ENCODE peak calls at places on chromosomes 13 and 19, in nine cellular contexts. One of them, this sample, is unnamed.

GRCh38 chr19:18784786-18785120 is 6.4 kb downstream of the COMP start:
- DNase-seq in thyroid gland: no peak
- DNase-seq in IMR-90: no peak
- DNase-seq in uterus: no peak
- DNase-seq in kidney: no peak
- DNase-seq in H9: no peak
- DNase-seq in upper lobe of left lung: no peak
- DNase-seq in left lung: no peak
- DNase-seq in pancreas: no peak
- DNase-seq in this sample: no peak

GRCh38 chr19:36032251-36033104 is at the start of gene CLIP3:
- DNase-seq in thyroid gland: no peak
- DNase-seq in IMR-90: peak; percentile 62
- DNase-seq in uterus: peak; percentile 81
- DNase-seq in kidney: peak; percentile 88
- DNase-seq in H9: peak; percentile 83
- DNase-seq in upper lobe of left lung: no peak
- DNase-seq in left lung: no peak
- DNase-seq in pancreas: no peak
- DNase-seq in this sample: peak; percentile 85

GRCh38 chr13:46629811-46630413 is 76.9 kb downstream of the LRCH1 start:
- DNase-seq in thyroid gland: no peak
- DNase-seq in IMR-90: no peak
- DNase-seq in uterus: no peak
- DNase-seq in kidney: no peak
- DNase-seq in H9: no peak
- DNase-seq in upper lobe of left lung: no peak
- DNase-seq in left lung: no peak
- DNase-seq in pancreas: no peak
- DNase-seq in this sample: no peak

GRCh38 chr13:35733832-35734231 is 257.3 kb upstream of the MAB21L1 start:
- DNase-seq in thyroid gland: no peak
- DNase-seq in IMR-90: no peak
- DNase-seq in uterus: no peak
- DNase-seq in kidney: no peak
- DNase-seq in H9: no peak
- DNase-seq in upper lobe of left lung: no peak
- DNase-seq in left lung: no peak
- DNase-seq in pancreas: no peak
- DNase-seq in this sample: no peak

GRCh38 chr19:5025027-5025426 is 56.1 kb downstream of the KDM4B start:
- DNase-seq in thyroid gland: no peak
- DNase-seq in IMR-90: no peak
- DNase-seq in uterus: no peak
- DNase-seq in kidney: no peak
- DNase-seq in H9: no peak
- DNase-seq in upper lobe of left lung: no peak
- DNase-seq in left lung: no peak
- DNase-seq in pancreas: no peak
- DNase-seq in this sample: no peak

GRCh38 chr13:30690282-30691188 is 44.8 kb upstream of the ALOX5AP start:
- DNase-seq in thyroid gland: peak; percentile 44
- DNase-seq in IMR-90: peak; percentile 99
- DNase-seq in uterus: peak; percentile 83
- DNase-seq in kidney: peak; percentile 83
- DNase-seq in H9: no peak
- DNase-seq in upper lobe of left lung: peak; percentile 76
- DNase-seq in left lung: peak; percentile 84
- DNase-seq in pancreas: no peak
- DNase-seq in this sample: peak; percentile 33

GRCh38 chr13:61795580-61795979 is 379.9 kb upstream of the PCDH20 start:
- DNase-seq in thyroid gland: no peak
- DNase-seq in IMR-90: no peak
- DNase-seq in uterus: no peak
- DNase-seq in kidney: no peak
- DNase-seq in H9: no peak
- DNase-seq in upper lobe of left lung: no peak
- DNase-seq in left lung: no peak
- DNase-seq in pancreas: no peak
- DNase-seq in this sample: no peak

GRCh38 chr13:31045621-31046081 is 113.2 kb downstream of the TEX26 start:
- DNase-seq in thyroid gland: peak; percentile 57
- DNase-seq in IMR-90: peak; percentile 97
- DNase-seq in uterus: peak; percentile 62
- DNase-seq in kidney: peak; percentile 92
- DNase-seq in H9: no peak
- DNase-seq in upper lobe of left lung: peak; percentile 92
- DNase-seq in left lung: peak; percentile 88
- DNase-seq in pancreas: no peak
- DNase-seq in this sample: peak; percentile 62

GRCh38 chr13:19155321-19155861 is 26.2 kb downstream of the TUBA3C start:
- DNase-seq in thyroid gland: no peak
- DNase-seq in IMR-90: no peak
- DNase-seq in uterus: no peak
- DNase-seq in kidney: no peak
- DNase-seq in H9: no peak
- DNase-seq in upper lobe of left lung: no peak
- DNase-seq in left lung: no peak
- DNase-seq in pancreas: no peak
- DNase-seq in this sample: no peak

GRCh38 chr19:1566392-1567115 is 1.6 kb downstream of the MEX3D start:
- DNase-seq in thyroid gland: peak; percentile 81
- DNase-seq in IMR-90: peak; percentile 77
- DNase-seq in uterus: peak; percentile 78
- DNase-seq in kidney: peak; percentile 89
- DNase-seq in H9: peak; percentile 90
- DNase-seq in upper lobe of left lung: peak; percentile 77
- DNase-seq in left lung: peak; percentile 84
- DNase-seq in pancreas: peak; percentile 65
- DNase-seq in this sample: peak; percentile 85

GRCh38 chr13:95956589-95957148 is 96.5 kb downstream of the UGGT2 start:
- DNase-seq in thyroid gland: no peak
- DNase-seq in IMR-90: no peak
- DNase-seq in uterus: no peak
- DNase-seq in kidney: no peak
- DNase-seq in H9: no peak
- DNase-seq in upper lobe of left lung: no peak
- DNase-seq in left lung: no peak
- DNase-seq in pancreas: no peak
- DNase-seq in this sample: no peak

GRCh38 chr13:97627566-97627965 is 193.6 kb downstream of the RAP2A start:
- DNase-seq in thyroid gland: peak; percentile 76
- DNase-seq in IMR-90: peak; percentile 95
- DNase-seq in uterus: peak; percentile 19
- DNase-seq in kidney: peak; percentile 77
- DNase-seq in H9: peak; percentile 66
- DNase-seq in upper lobe of left lung: no peak
- DNase-seq in left lung: no peak
- DNase-seq in pancreas: no peak
- DNase-seq in this sample: peak; percentile 21

GRCh38 chr19:6577410-6578125 is 13.4 kb downstream of the CD70 start:
- DNase-seq in thyroid gland: no peak
- DNase-seq in IMR-90: no peak
- DNase-seq in uterus: no peak
- DNase-seq in kidney: no peak
- DNase-seq in H9: peak; percentile 48
- DNase-seq in upper lobe of left lung: no peak
- DNase-seq in left lung: no peak
- DNase-seq in pancreas: no peak
- DNase-seq in this sample: no peak

GRCh38 chr13:29802621-29803020 is 47.8 kb downstream of the UBL3 start:
- DNase-seq in thyroid gland: no peak
- DNase-seq in IMR-90: peak; percentile 32
- DNase-seq in uterus: no peak
- DNase-seq in kidney: no peak
- DNase-seq in H9: no peak
- DNase-seq in upper lobe of left lung: no peak
- DNase-seq in left lung: no peak
- DNase-seq in pancreas: no peak
- DNase-seq in this sample: no peak

GRCh38 chr19:34131100-34131499 is 41.2 kb upstream of the LSM14A start:
- DNase-seq in thyroid gland: no peak
- DNase-seq in IMR-90: peak; percentile 8
- DNase-seq in uterus: no peak
- DNase-seq in kidney: no peak
- DNase-seq in H9: no peak
- DNase-seq in upper lobe of left lung: no peak
- DNase-seq in left lung: no peak
- DNase-seq in pancreas: no peak
- DNase-seq in this sample: no peak

GRCh38 chr13:19927117-19927734 is 31.3 kb upstream of the ZMYM2 start:
- DNase-seq in thyroid gland: no peak
- DNase-seq in IMR-90: peak; percentile 31
- DNase-seq in uterus: no peak
- DNase-seq in kidney: no peak
- DNase-seq in H9: no peak
- DNase-seq in upper lobe of left lung: no peak
- DNase-seq in left lung: no peak
- DNase-seq in pancreas: no peak
- DNase-seq in this sample: no peak

GRCh38 chr19:23070353-23070781 is 46.5 kb upstream of the ZNF730 start:
- DNase-seq in thyroid gland: no peak
- DNase-seq in IMR-90: peak; percentile 15
- DNase-seq in uterus: peak; percentile 26
- DNase-seq in kidney: no peak
- DNase-seq in H9: peak; percentile 43
- DNase-seq in upper lobe of left lung: peak; percentile 22
- DNase-seq in left lung: no peak
- DNase-seq in pancreas: peak; percentile 19
- DNase-seq in this sample: peak; percentile 60
- TF ChIP-seq CTCF in thyroid gland: no peak
- TF ChIP-seq CTCF in IMR-90: peak; percentile 35
- TF ChIP-seq CTCF in uterus: peak; percentile 46
- TF ChIP-seq CTCF in kidney: no peak
- TF ChIP-seq CTCF in H9: peak; percentile 38
- TF ChIP-seq CTCF in upper lobe of left lung: no peak
- TF ChIP-seq CTCF in left lung: peak; percentile 14
- TF ChIP-seq CTCF in pancreas: no peak
- TF ChIP-seq CTCF in this sample: peak; percentile 21

DNA sequence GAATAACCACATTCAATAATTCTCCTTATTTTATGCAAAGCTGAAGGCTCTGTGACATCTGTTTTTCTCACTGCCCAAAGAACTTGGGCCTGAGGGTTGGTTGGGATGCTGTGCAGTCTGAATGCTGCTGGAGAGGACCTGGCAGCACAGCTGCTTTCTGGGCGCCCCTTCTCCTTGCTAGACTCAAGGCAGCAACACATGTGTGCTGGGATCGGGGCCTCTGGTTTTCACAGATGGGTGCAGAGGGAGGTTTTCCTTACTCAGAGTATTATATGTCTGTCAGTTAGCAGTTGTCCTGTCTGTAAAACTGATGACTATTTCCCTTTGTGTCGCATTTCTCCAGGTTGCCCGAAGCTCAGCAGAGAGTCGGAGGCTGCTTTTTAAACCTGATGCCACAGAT is 53.2 kb upstream of the TEX29 start:
- DNase-seq in thyroid gland: no peak
- DNase-seq in IMR-90: no peak
- DNase-seq in uterus: no peak
- DNase-seq in kidney: no peak
- DNase-seq in H9: no peak
- DNase-seq in upper lobe of left lung: no peak
- DNase-seq in left lung: no peak
- DNase-seq in pancreas: no peak
- DNase-seq in this sample: no peak
- H3K4me1 ChIP-seq in thyroid gland: no peaks in the 10 kb centered on the region
- H3K4me1 ChIP-seq in IMR-90: peaks cover 22% of the 10 kb centered on the region
- H3K4me1 ChIP-seq in uterus: no peaks in the 10 kb centered on the region
- H3K4me1 ChIP-seq in kidney: no peaks in the 10 kb centered on the region
- H3K4me1 ChIP-seq in H9: no peaks in the 10 kb centered on the region
- H3K4me1 ChIP-seq in upper lobe of left lung: no peaks in the 10 kb centered on the region
- H3K4me1 ChIP-seq in left lung: no peaks in the 10 kb centered on the region
- H3K4me1 ChIP-seq in pancreas: no peaks in the 10 kb centered on the region
- H3K4me1 ChIP-seq in this sample: no peaks in the 10 kb centered on the region

GRCh38 chr19:53355739-53356138 is 9.8 kb upstream of the ZNF525 start:
- DNase-seq in thyroid gland: no peak
- DNase-seq in IMR-90: no peak
- DNase-seq in uterus: no peak
- DNase-seq in kidney: no peak
- DNase-seq in H9: no peak
- DNase-seq in upper lobe of left lung: no peak
- DNase-seq in left lung: no peak
- DNase-seq in pancreas: no peak
- DNase-seq in this sample: no peak
- H3K9me3 ChIP-seq in thyroid gland: peaks cover 5% of the 10 kb centered on the region
- H3K9me3 ChIP-seq in IMR-90: peaks cover 53% of the 10 kb centered on the region
- H3K9me3 ChIP-seq in uterus: peaks cover 54% of the 10 kb centered on the region
- H3K9me3 ChIP-seq in kidney: peaks cover 44% of the 10 kb centered on the region
- H3K9me3 ChIP-seq in H9: peaks cover 49% of the 10 kb centered on the region
- H3K9me3 ChIP-seq in upper lobe of left lung: peaks cover 77% of the 10 kb centered on the region
- H3K9me3 ChIP-seq in left lung: peaks cover 4% of the 10 kb centered on the region
- H3K9me3 ChIP-seq in pancreas: peaks cover 13% of the 10 kb centered on the region
- H3K9me3 ChIP-seq in this sample: no peaks in the 10 kb centered on the region

GRCh38 chr13:73340069-73340468 is 281.3 kb downstream of the KLF5 start:
- DNase-seq in thyroid gland: no peak
- DNase-seq in IMR-90: no peak
- DNase-seq in uterus: no peak
- DNase-seq in kidney: no peak
- DNase-seq in H9: no peak
- DNase-seq in upper lobe of left lung: no peak
- DNase-seq in left lung: no peak
- DNase-seq in pancreas: no peak
- DNase-seq in this sample: no peak

GRCh38 chr13:73337511-73337910 is 278.7 kb downstream of the KLF5 start:
- DNase-seq in thyroid gland: no peak
- DNase-seq in IMR-90: no peak
- DNase-seq in uterus: no peak
- DNase-seq in kidney: no peak
- DNase-seq in H9: no peak
- DNase-seq in upper lobe of left lung: no peak
- DNase-seq in left lung: no peak
- DNase-seq in pancreas: no peak
- DNase-seq in this sample: no peak

GRCh38 chr13:73338389-73338788 is 279.6 kb downstream of the KLF5 start:
- DNase-seq in thyroid gland: no peak
- DNase-seq in IMR-90: no peak
- DNase-seq in uterus: no peak
- DNase-seq in kidney: no peak
- DNase-seq in H9: no peak
- DNase-seq in upper lobe of left lung: no peak
- DNase-seq in left lung: no peak
- DNase-seq in pancreas: no peak
- DNase-seq in this sample: no peak

GRCh38 chr13:73339086-73339485 is 280.3 kb downstream of the KLF5 start:
- DNase-seq in thyroid gland: no peak
- DNase-seq in IMR-90: no peak
- DNase-seq in uterus: no peak
- DNase-seq in kidney: no peak
- DNase-seq in H9: no peak
- DNase-seq in upper lobe of left lung: no peak
- DNase-seq in left lung: no peak
- DNase-seq in pancreas: no peak
- DNase-seq in this sample: no peak

DNA sequence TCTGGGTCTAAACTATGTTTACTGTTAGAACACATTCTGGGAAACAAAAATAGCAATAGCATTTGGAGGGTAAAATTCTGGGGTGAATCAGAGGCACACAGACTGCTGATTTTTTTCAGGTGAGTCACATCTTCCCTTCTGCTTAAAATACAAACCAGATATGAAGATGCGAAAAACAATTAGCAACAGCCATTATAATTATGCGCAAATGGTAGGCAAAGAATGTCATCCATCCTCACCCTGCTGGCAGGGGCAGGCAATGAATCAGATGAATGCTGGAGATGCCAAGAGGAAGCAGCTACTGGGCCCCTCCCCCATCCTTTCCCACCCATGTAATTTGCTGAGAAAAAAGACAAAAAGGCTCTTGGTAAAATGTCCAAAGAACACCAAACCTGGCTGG is 282.9 kb downstream of the KLF5 start:
- DNase-seq in thyroid gland: no peak
- DNase-seq in IMR-90: peak; percentile 44
- DNase-seq in uterus: no peak
- DNase-seq in kidney: no peak
- DNase-seq in H9: peak; percentile 30
- DNase-seq in upper lobe of left lung: no peak
- DNase-seq in left lung: no peak
- DNase-seq in pancreas: no peak
- DNase-seq in this sample: no peak
- TF ChIP-seq CTCF in thyroid gland: no peak
- TF ChIP-seq CTCF in IMR-90: no peak
- TF ChIP-seq CTCF in uterus: no peak
- TF ChIP-seq CTCF in kidney: no peak
- TF ChIP-seq CTCF in H9: no peak
- TF ChIP-seq CTCF in upper lobe of left lung: no peak
- TF ChIP-seq CTCF in left lung: no peak
- TF ChIP-seq CTCF in pancreas: no peak
- TF ChIP-seq CTCF in this sample: no peak